ENCODE peak calls at places on chromosome 18, in five cellular contexts. J is NCI-H1105; M is C1 segment of cervical spinal cord; C is central memory CD4-positive, alpha-beta T cell; Z is activated gamma-delta T cell treated with Interleukin-2 at 50 U/mL for 16 hours. G is an unnamed sample.

GRCh38 chr18:54684786-54685185 is 93.7 kb downstream of the DYNAP start:
- DNase-seq in J (no peak), M (no peak), C (no peak), Z (no peak), G (no peak)

GRCh38 chr18:10852610-10853303 is 296.6 kb downstream of the PIEZO2 start:
- DNase-seq in J (no peak), M (no peak), C (no peak), Z (no peak), G (no peak)

GRCh38 chr18:49656098-49656591 is 94.3 kb downstream of the LIPG start:
- DNase-seq in J (no peak), M (no peak), C (no peak), Z (no peak), G (no peak)

GRCh38 chr18:50340078-50340477 is 34.8 kb upstream of the SKA1 start:
- DNase-seq in J (no peak), M (no peak), C (no peak), Z (no peak), G (no peak)

GRCh38 chr18:51025512-51025911 is 4.5 kb upstream of the SMAD4 start:
- DNase-seq in J (no peak), M (no peak), C (no peak), Z (no peak), G (no peak)

GRCh38 chr18:44543387-44543786 is 137.3 kb upstream of the SETBP1 start:
- DNase-seq in J (no peak), M (no peak), C (no peak), Z (no peak), G (no peak)

GRCh38 chr18:44627245-44627644 is 53.4 kb upstream of the SETBP1 start:
- DNase-seq in J (no peak), M (no peak), C (no peak), Z (no peak), G (no peak)

GRCh38 chr18:79595876-79596374 is 83.7 kb upstream of the CTDP1 start:
- DNase-seq in J (no peak), M (no peak), C (no peak), Z (no peak), G (no peak)

GRCh38 chr18:22314406-22314805 is 103.3 kb downstream of the CTAGE1 start:
- DNase-seq in J (no peak), M (no peak), C (no peak), Z (no peak), G (no peak)

GRCh38 chr18:78913395-78913794 is 66.2 kb upstream of the SALL3 start:
- DNase-seq in J (no peak), M (no peak), C (no peak), Z (no peak), G (no peak)

GRCh38 chr18:37710731-37711130 is 145.1 kb upstream of the CELF4 start:
- DNase-seq in J (peak; percentile 80), M (no peak), C (no peak), Z (no peak), G (no peak)

GRCh38 chr18:13427354-13427753 is 208.8 kb downstream of the LDLRAD4 start:
- DNase-seq in J (no peak), M (no peak), C (no peak), Z (no peak), G (no peak)

GRCh38 chr18:73563345-73563744 is 584.3 kb downstream of the FBXO15 start:
- DNase-seq in J (no peak), M (no peak), C (no peak), Z (no peak), G (no peak)